ENCODE peak calls at places on chromosomes 12 and 14, in four cellular contexts. P is colonic mucosa, G is uterus, K is lung. V is an unnamed sample.

GRCh38 chr14:63940387-63940786 is 87.6 kb downstream of the SYNE2 start:
- DNase-seq in P (no peak), G (no peak), K (no peak), V (no peak)

GRCh38 chr12:32906407-32907165 is 10.0 kb upstream of the PKP2 start:
- DNase-seq in P (peak), G (no peak), K (no peak), V (no peak)

GRCh38 chr12:130017571-130018449 is 114.0 kb upstream of the TMEM132D start:
- DNase-seq in P (no peak), G (no peak), K (no peak), V (no peak)

GRCh38 chr12:27967551-27968054 is 4.9 kb downstream of the PTHLH start:
- DNase-seq in P (no peak), G (no peak), K (no peak), V (no peak)

GRCh38 chr12:78261901-78262300 is 431.2 kb downstream of the NAV3 start:
- DNase-seq in P (no peak), G (no peak), K (no peak), V (no peak)

GRCh38 chr12:31715283-31715825 is 13.5 kb downstream of the AMN1 start:
- DNase-seq in P (no peak), G (no peak), K (no peak), V (no peak)

GRCh38 chr12:10661338-10661737 is 12.5 kb downstream of the STYK1 start:
- DNase-seq in P (peak), G (no peak), K (no peak), V (no peak)

GRCh38 chr12:66270613-66271012 is 31.7 kb upstream of the HELB start:
- DNase-seq in P (no peak), G (no peak), K (no peak), V (no peak)

GRCh38 chr12:119544780-119545625 is 48.6 kb upstream of the TMEM233 start:
- DNase-seq in P (peak), G (peak), K (peak), V (peak)

GRCh38 chr12:119687344-119687865 is 19.5 kb downstream of the PRKAB1 start:
- DNase-seq in P (no peak), G (no peak), K (no peak), V (no peak)

GRCh38 chr14:24098927-24099813 is 5.1 kb downstream of the PCK2 start:
- DNase-seq in P (no peak), G (no peak), K (no peak), V (no peak)

GRCh38 chr12:88529531-88530488 is 50.5 kb downstream of the KITLG start:
- DNase-seq in P (peak), G (no peak), K (no peak), V (no peak)

GRCh38 chr14:76306131-76306530 is 69.8 kb upstream of the ESRRB start:
- DNase-seq in P (no peak), G (no peak), K (no peak), V (no peak)

GRCh38 chr14:102492523-102492910 is 17.1 kb downstream of the ANKRD9 start:
- DNase-seq in P (no peak), G (no peak), K (no peak), V (no peak)

GRCh38 chr14:23366163-23366921 is 1.4 kb upstream of the EFS start:
- DNase-seq in P (peak), G (peak), K (peak), V (peak)

GRCh38 chr12:79555006-79555925 is 135.5 kb downstream of the PAWR start:
- DNase-seq in P (no peak), G (no peak), K (no peak), V (no peak)

GRCh38 chr12:128976120-128976519 is 122.8 kb downstream of the GLT1D1 start:
- DNase-seq in P (peak), G (no peak), K (peak), V (peak)

GRCh38 chr12:124413915-124414314 is 119.0 kb downstream of the RFLNA start:
- DNase-seq in P (no peak), G (no peak), K (no peak), V (no peak)

GRCh38 chr14:100525615-100526014 is 61.6 kb downstream of the BEGAIN start:
- DNase-seq in P (no peak), G (no peak), K (no peak), V (peak)

GRCh38 chr12:125892276-125892675 is 827.0 kb downstream of the AACS start:
- DNase-seq in P (no peak), G (no peak), K (no peak), V (no peak)

GRCh38 chr12:74499192-74499591 is 38.4 kb upstream of the ATXN7L3B start:
- DNase-seq in P (no peak), G (no peak), K (no peak), V (no peak)

GRCh38 chr14:90664911-90665695 is 151.1 kb downstream of the TTC7B start:
- DNase-seq in P (no peak), G (no peak), K (no peak), V (no peak)

GRCh38 chr12:110930348-110931314 is 10.3 kb upstream of the MYL2 start:
- DNase-seq in P (no peak), G (no peak), K (no peak), V (no peak)

GRCh38 chr14:72747652-72748051 is 146.2 kb downstream of the DPF3 start:
- DNase-seq in P (peak), G (no peak), K (peak), V (no peak)

GRCh38 chr12:116717466-116718457 is 20.1 kb downstream of the SPRING1 start:
- DNase-seq in P (peak), G (peak), K (no peak), V (no peak)

GRCh38 chr12:116719661-116720060 is 18.2 kb downstream of the SPRING1 start:
- DNase-seq in P (no peak), G (no peak), K (no peak), V (no peak)

GRCh38 chr12:116720129-116720528 is 17.7 kb downstream of the SPRING1 start:
- DNase-seq in P (no peak), G (no peak), K (no peak), V (no peak)

GRCh38 chr12:116722245-116722644 is 15.6 kb downstream of the SPRING1 start:
- DNase-seq in P (no peak), G (no peak), K (no peak), V (no peak)

GRCh38 chr12:116718578-116719454 is 19.1 kb downstream of the SPRING1 start:
- DNase-seq in P (no peak), G (no peak), K (no peak), V (no peak)
- H3K27ac ChIP-seq in P (no peak), G (peak), K (no peak), V (no peak)

GRCh38 chr14:78509516-78509915 is 339.3 kb downstream of the NRXN3 start:
- DNase-seq in P (no peak), G (no peak), K (no peak), V (no peak)
- TF ChIP-seq CTCF in P (no peak), G (no peak), K (no peak), V (no peak)

GRCh38 chr14:31230559-31230958 is 23.0 kb upstream of the HECTD1 start:
- DNase-seq in P (no peak), G (no peak), K (no peak), V (no peak)

GRCh38 chr14:31229638-31230229 is 22.1 kb upstream of the HECTD1 start:
- DNase-seq in P (peak), G (peak), K (peak), V (no peak)

GRCh38 chr14:31228533-31228932 is 20.9 kb upstream of the HECTD1 start:
- DNase-seq in P (no peak), G (no peak), K (no peak), V (no peak)

GRCh38 chr14:31232081-31232480 is 24.5 kb upstream of the HECTD1 start:
- DNase-seq in P (peak), G (no peak), K (no peak), V (no peak)

DNA sequence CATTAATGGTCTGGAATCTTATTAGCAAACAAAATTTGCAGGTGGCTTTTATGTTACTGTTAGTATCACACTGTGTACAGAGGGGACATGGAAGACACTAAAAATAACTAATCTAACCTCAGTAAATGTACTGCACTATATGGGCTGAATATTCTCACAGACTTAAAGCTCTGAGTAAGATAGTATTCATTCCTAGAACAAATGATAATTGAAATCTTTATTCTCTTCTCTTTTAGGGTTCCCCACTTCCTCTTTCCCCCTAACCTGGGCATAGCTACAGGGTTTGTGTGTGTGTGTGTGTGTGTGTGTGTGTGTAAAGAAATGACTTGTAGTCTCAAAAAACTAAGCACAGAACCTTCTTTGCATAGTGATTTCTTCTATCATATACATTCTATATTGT is 21.4 kb upstream of the HECTD1 start:
- DNase-seq in P (peak), G (no peak), K (no peak), V (no peak)
- H3K27ac ChIP-seq in P (peak), G (no peak), K (peak), V (no peak)

GRCh38 chr14:46686652-46687051 is 35.1 kb upstream of the RPL10L start:
- DNase-seq in P (no peak), G (no peak), K (no peak), V (no peak)
- TF ChIP-seq CTCF in P (no peak), G (no peak), K (no peak), V (no peak)

GRCh38 chr12:86229772-86230171 is 26.4 kb downstream of the MGAT4C start:
- DNase-seq in P (no peak), G (no peak), K (no peak), V (no peak)

GRCh38 chr12:86228656-86229055 is 27.5 kb downstream of the MGAT4C start:
- DNase-seq in P (no peak), G (no peak), K (no peak), V (no peak)

GRCh38 chr12:86230516-86231146 is 25.6 kb downstream of the MGAT4C start:
- DNase-seq in P (no peak), G (no peak), K (no peak), V (no peak)

GRCh38 chr12:86233126-86233525 is 23.1 kb downstream of the MGAT4C start:
- DNase-seq in P (no peak), G (no peak), K (no peak), V (no peak)

DNA sequence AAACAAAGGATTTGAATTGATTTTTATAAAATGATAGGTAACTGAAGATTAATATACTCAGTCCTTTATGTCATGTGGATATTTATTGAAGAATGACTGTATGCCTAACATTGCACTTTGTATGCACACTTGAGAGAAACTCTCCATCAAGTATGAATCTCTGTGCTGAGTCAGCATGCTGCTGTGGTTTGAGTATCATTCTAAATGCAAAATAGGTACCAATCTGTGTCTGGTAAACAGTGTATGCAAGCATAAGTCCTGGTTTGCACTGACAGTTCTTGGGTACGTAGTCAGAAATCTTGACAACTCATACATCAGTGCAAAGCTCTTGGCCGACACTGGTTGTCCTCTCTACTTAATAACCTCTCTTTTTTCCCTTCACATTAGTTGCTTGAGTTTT is 21.9 kb downstream of the MGAT4C start:
- DNase-seq in P (no peak), G (no peak), K (no peak), V (no peak)
- H3K27ac ChIP-seq in P (no peak), G (no peak), K (no peak), V (no peak)